ENCODE peak calls at places on chromosomes 2 and 18, in seven cellular contexts. Q is mammary epithelial cell, S is Peyer's patch, W is AG10803, R is heart left ventricle, L is AG09309, B is right cardiac atrium. U is an unnamed sample.

GRCh38 chr2:10185046-10185445 is 62.5 kb downstream of the RRM2 start:
- DNase-seq in Q (no peak), S (no peak), W (peak), R (no peak), L (no peak), B (no peak), U (no peak)

GRCh38 chr18:75183524-75183923 is 25.4 kb downstream of the PTGR3 start:
- DNase-seq in Q (peak), S (no peak), W (no peak), R (no peak), L (no peak), B (no peak), U (peak)

GRCh38 chr2:223578846-223579245 is 23.3 kb downstream of the SCG2 start:
- DNase-seq in Q (no peak), S (no peak), W (no peak), R (no peak), L (no peak), B (no peak), U (no peak)

GRCh38 chr18:32373995-32374394 is 96.7 kb downstream of the GAREM1 start:
- DNase-seq in Q (peak), S (no peak), W (no peak), R (no peak), L (no peak), B (no peak), U (peak)

GRCh38 chr2:65402339-65402738 is 30.1 kb downstream of the SPRED2 start:
- DNase-seq in Q (no peak), S (no peak), W (peak), R (no peak), L (no peak), B (no peak), U (no peak)

GRCh38 chr2:95077521-95077807 is 44.1 kb downstream of the MRPS5 start:
- DNase-seq in Q (no peak), S (no peak), W (no peak), R (no peak), L (no peak), B (no peak), U (peak)

GRCh38 chr18:6633370-6633769 is 96.1 kb upstream of the ARHGAP28 start:
- DNase-seq in Q (no peak), S (no peak), W (no peak), R (no peak), L (no peak), B (no peak), U (no peak)

GRCh38 chr2:10190255-10190654 is 67.7 kb downstream of the RRM2 start:
- DNase-seq in Q (no peak), S (no peak), W (no peak), R (no peak), L (no peak), B (no peak), U (no peak)

GRCh38 chr18:50662177-50662576 is 102.3 kb downstream of the MAPK4 start:
- DNase-seq in Q (peak), S (no peak), W (no peak), R (no peak), L (no peak), B (no peak), U (peak)

GRCh38 chr2:141968377-141968920 is 162.4 kb downstream of the LRP1B start:
- DNase-seq in Q (peak), S (no peak), W (peak), R (no peak), L (no peak), B (no peak), U (peak)

GRCh38 chr2:69013123-69013836 is at the start of gene ANTXR1:
- DNase-seq in Q (peak), S (peak), W (peak), R (peak), L (no peak), B (peak), U (peak)

DNA sequence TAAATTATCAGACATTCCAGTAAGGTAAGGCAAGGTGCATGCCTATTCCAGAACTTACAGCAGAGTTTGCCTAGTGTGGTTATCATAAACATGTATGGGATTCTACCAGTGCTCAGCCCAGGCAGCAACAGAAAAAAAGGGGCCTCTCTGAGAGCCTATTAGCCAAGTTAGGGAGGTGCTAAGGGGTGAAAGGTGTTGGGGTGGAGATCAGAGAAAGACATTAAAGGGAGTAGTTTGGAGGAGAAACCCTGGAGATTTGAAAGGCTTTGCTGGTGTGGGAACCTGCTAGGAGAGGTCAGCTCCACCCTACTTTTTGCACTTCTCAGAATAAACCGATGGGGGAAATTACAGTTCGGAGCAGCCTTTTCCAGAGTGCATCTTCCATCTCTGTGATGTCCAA is 2.9 kb downstream of the ARPC2 start:
- DNase-seq in Q (no peak), S (no peak), W (no peak), R (no peak), L (no peak), B (no peak), U (no peak)
- H3K4me3 ChIP-seq in Q (peak), S (peak), W (peak), R (peak), L (no peak), B (peak), U (peak)

GRCh38 chr2:45000341-45000901 is 8.8 kb downstream of the SIX2 start:
- DNase-seq in Q (no peak), S (no peak), W (no peak), R (no peak), L (no peak), B (no peak), U (no peak)
- H3K4me3 ChIP-seq in Q (no peak), S (no peak), W (no peak), R (peak), L (no peak), B (peak), U (no peak)

DNA sequence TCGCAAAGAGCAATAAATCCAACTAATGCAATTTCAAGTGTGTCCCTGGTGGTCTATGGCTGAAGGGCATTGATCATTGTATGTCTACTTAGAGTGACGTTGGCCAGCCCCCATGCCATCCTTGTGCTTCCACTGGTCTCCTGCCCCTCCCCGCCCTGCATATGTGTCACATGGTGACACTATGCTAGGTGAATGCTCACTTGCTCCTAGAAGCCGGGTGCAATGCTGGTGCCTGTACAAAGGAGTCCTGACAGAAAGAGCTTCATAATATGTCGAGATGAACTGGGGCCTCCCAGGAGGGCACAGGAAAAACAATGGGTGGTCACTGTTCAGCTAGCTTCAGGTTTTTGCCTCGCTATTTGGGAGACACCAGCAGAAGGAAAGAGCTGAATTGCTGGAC is 5.9 kb upstream of the TRABD2A start:
- DNase-seq in Q (no peak), S (no peak), W (no peak), R (no peak), L (no peak), B (no peak), U (no peak)
- H3K4me3 ChIP-seq in Q (no peak), S (no peak), W (no peak), R (no peak), L (no peak), B (no peak), U (no peak)

DNA sequence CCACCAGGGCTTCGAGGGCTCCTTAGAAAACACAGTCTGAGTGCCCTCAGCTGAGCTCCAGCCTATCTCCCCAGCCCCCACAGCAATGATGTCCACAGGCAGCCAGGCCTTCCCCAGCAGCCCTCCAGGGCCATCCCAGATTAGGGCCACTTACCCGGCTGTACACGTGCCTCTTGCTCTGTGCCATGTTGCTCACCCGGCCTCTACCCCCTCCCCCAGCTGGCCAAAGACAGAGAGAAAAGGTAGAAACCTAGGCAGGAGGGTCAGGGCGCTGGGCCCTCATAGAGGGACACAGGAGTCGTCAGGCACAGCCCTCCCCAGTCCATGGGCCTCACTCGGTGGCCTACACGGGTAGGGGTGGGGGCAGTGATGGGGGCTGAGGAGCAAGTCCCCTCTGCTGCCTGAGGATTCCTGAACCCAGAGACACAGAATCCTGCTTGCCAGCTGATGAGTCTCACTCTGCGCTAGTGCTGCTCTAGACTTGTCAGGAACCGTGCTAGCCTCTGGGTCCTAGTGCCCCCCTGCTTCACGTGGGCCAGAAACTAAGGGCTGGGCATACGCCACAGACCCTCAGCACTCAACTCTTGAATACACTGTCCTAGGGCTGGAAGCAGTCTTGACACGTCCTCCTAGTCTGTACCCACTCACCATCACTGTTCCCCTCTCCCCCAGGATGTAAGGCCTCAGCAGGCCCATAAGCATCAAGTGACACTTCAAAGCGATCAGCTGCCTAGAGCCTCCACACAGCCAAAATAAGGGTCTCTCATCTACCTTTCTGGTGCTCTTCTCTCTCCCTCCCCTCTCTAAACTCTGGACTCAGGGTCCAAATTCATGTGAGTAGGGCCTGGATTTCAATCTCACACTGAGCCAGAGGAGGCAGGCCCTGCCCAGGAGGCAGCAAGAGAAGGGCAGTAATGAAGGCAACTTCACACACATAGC is at the start of gene DCTN1:
- DNase-seq in Q (peak), S (no peak), W (peak), R (peak), L (peak), B (peak), U (no peak)
- H3K4me3 ChIP-seq in Q (peak), S (peak), W (peak), R (peak), L (peak), B (peak), U (no peak)

DNA sequence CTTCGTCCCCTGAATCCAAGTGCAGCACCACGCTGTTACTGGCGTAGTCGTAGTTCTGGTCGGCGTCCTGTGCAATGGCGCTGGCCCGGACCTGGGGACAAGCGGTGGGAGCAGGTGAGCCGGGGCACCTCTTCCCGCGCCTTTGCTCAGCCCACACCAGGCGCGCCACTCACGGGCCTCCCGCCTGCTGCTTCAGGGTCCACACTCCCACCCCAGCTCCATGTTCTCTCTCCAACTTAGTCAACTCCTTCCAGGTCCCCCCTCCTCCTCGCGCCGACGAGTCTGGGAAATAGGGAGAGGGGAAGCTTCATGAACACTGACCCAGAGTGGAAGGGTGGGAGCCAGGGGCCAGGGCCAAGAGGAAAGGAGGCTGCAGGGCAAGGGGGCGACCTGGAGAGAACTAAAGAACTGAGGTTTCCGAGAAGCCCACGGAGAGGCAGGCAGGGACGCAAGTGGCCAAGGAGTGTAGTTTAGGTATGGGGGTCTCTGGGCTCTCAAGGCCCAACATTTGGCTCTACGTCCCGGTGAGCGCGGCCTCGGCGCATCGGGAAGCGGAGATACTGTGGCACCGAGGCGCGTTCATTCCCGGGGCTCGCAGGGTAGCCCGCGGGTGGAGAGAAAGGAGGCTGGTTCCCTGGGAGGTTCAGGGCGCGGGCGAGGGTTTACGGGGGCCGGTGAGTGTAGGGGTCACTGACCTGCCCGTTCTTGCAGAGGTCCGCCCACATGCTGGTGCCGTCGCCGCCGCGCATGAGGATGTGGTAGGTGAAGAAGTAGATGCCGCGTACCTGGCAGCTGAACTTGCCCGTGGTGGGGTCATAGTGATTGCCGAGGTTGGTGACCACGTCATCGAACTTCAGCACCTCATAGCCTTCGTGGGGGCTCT is 1.4 kb downstream of the C1QL2 start:
- DNase-seq in Q (no peak), S (no peak), W (no peak), R (no peak), L (no peak), B (no peak), U (no peak)
- H3K4me3 ChIP-seq in Q (no peak), S (no peak), W (no peak), R (no peak), L (no peak), B (no peak), U (no peak)

GRCh38 chr2:2902551-2903216 is 474.9 kb downstream of the EIPR1 start:
- DNase-seq in Q (no peak), S (no peak), W (no peak), R (no peak), L (no peak), B (no peak), U (no peak)

GRCh38 chr2:2898744-2899143 is 478.9 kb downstream of the EIPR1 start:
- DNase-seq in Q (no peak), S (no peak), W (no peak), R (no peak), L (no peak), B (no peak), U (no peak)

GRCh38 chr2:2899826-2900225 is 477.8 kb downstream of the EIPR1 start:
- DNase-seq in Q (no peak), S (no peak), W (no peak), R (no peak), L (no peak), B (no peak), U (no peak)

GRCh38 chr2:2904721-2905340 is 472.8 kb downstream of the EIPR1 start:
- DNase-seq in Q (no peak), S (no peak), W (no peak), R (no peak), L (no peak), B (no peak), U (no peak)

DNA sequence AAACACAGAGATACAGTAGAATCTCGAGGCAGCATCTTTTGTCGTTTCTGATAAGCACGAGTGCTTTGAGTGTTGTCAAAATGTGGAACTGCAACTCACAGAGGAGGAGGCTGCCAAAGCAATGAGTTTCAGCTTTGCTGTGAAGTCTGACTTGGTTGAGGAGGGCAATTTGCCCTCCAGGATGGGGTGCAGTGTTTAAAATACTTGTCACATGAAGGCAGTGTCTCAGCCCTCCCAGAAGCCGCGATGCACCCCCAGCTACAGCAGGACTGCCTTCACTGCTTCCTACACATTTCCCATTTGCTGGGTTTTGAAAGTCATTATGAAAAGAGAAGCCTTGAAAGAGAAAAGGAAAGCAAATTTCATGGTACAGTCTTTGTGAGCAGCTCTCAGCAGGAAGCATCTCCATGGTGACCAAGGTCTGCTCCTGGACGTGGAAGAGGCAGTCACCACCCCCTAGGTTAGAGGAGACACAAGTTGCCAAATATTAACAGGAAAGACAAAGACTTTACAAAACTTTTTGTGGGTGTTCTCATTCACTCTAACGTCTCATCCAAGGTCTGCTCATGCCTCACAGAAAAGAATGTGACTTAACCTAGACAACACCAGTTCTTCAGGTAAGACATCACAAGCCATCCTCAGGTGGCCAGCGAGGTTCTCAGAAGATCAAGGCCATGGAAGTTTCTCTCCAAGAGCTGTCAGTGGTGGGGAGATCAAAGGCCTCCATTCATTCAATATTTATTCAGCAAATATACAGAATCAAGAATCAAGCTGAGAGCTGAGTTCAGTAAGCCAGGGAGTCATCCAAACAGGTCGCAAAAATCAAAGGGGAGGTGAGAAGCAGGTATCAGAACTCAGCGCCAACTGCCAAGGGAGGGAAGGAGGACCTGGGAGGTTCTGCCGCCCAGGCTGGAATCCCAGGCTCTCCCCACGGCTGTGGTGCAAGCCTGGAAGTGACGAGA is 476.0 kb downstream of the EIPR1 start:
- DNase-seq in Q (no peak), S (no peak), W (no peak), R (no peak), L (no peak), B (no peak), U (no peak)
- H3K4me3 ChIP-seq in Q (no peak), S (no peak), W (no peak), R (no peak), L (no peak), B (no peak), U (no peak)

U was measured in PC-3.